ENCODE peak calls at places on chromosomes 1 and 21, in five cellular contexts. A is psoas muscle, B is fibroblast of pulmonary artery, G is body of pancreas, N is mucosa of descending colon. Y is an unnamed sample.

GRCh38 chr1:229582011-229582694 is 23.6 kb upstream of the ABCB10 start:
- DNase-seq in A (peak; percentile 43), B (peak; percentile 28), G (peak; percentile 63), N (no peak), Y (no peak)

GRCh38 chr21:36704958-36705678 is 6.2 kb downstream of the SIM2 start:
- DNase-seq in A (no peak), B (no peak), G (no peak), N (no peak), Y (no peak)

GRCh38 chr1:70778056-70778762 is 269.4 kb downstream of the PTGER3 start:
- DNase-seq in A (no peak), B (no peak), G (no peak), N (no peak), Y (no peak)

GRCh38 chr1:51981555-51981954 is 8.9 kb downstream of the RAB3B start:
- DNase-seq in A (no peak), B (no peak), G (no peak), N (no peak), Y (no peak)

GRCh38 chr1:43878854-43879253 is 54.7 kb upstream of the ARTN start:
- DNase-seq in A (no peak), B (no peak), G (no peak), N (no peak), Y (no peak)

GRCh38 chr1:44785027-44785376 is 3.0 kb downstream of the BEST4 start:
- DNase-seq in A (no peak), B (no peak), G (no peak), N (no peak), Y (no peak)

GRCh38 chr1:17929224-17929623 is 174.1 kb downstream of the ACTL8 start:
- DNase-seq in A (no peak), B (no peak), G (no peak), N (no peak), Y (no peak)

GRCh38 chr1:203512830-203513578 is 19.1 kb downstream of the OPTC start:
- DNase-seq in A (peak; percentile 56), B (peak; percentile 92), G (no peak), N (no peak), Y (peak; percentile 38)

GRCh38 chr1:2632561-2633361 is at the start of gene MMEL1:
- DNase-seq in A (no peak), B (no peak), G (no peak), N (peak; percentile 61), Y (no peak)

GRCh38 chr21:44405091-44405947 is 50.0 kb upstream of the LRRC3 start:
- DNase-seq in A (no peak), B (no peak), G (peak; percentile 7), N (no peak), Y (no peak)

GRCh38 chr21:46205766-46206162 is 21.5 kb upstream of the SPATC1L start:
- DNase-seq in A (peak; percentile 1), B (no peak), G (no peak), N (no peak), Y (no peak)

GRCh38 chr1:233113009-233113712 is 162.8 kb downstream of the NTPCR start:
- DNase-seq in A (peak; percentile 77), B (peak; percentile 100), G (peak; percentile 35), N (peak; percentile 50), Y (no peak)

GRCh38 chr1:181479137-181479745 is 4.1 kb upstream of the CACNA1E start:
- DNase-seq in A (peak; percentile 24), B (peak; percentile 73), G (peak; percentile 55), N (peak; percentile 71), Y (peak; percentile 15)

GRCh38 chr1:220011620-220012019 is 34.7 kb downstream of the EPRS1 start:
- DNase-seq in A (no peak), B (no peak), G (no peak), N (no peak), Y (no peak)

GRCh38 chr1:91801496-91802115 is 84.3 kb downstream of the TGFBR3 start:
- DNase-seq in A (no peak), B (no peak), G (no peak), N (no peak), Y (no peak)

GRCh38 chr1:117753232-117753631 is 147.4 kb downstream of the TENT5C start:
- DNase-seq in A (no peak), B (no peak), G (no peak), N (peak; percentile 26), Y (no peak)

GRCh38 chr1:54177726-54178125 is 22.1 kb downstream of the CYB5RL start:
- DNase-seq in A (no peak), B (no peak), G (no peak), N (no peak), Y (no peak)

GRCh38 chr1:219834247-219834917 is 94.0 kb downstream of the SLC30A10 start:
- DNase-seq in A (no peak), B (no peak), G (no peak), N (no peak), Y (no peak)

GRCh38 chr1:171754381-171754705 is 12.5 kb upstream of the VAMP4 start:
- DNase-seq in A (no peak), B (peak; percentile 43), G (no peak), N (no peak), Y (no peak)

GRCh38 chr1:155261888-155262673 is at the start of gene SCAMP3:
- DNase-seq in A (peak; percentile 94), B (peak; percentile 99), G (peak; percentile 96), N (peak; percentile 97), Y (peak; percentile 84)

GRCh38 chr21:31282095-31282709 is 61.9 kb downstream of the TIAM1 start:
- DNase-seq in A (peak; percentile 15), B (peak; percentile 97), G (no peak), N (peak; percentile 24), Y (no peak)

GRCh38 chr1:221663321-221663720 is 78.6 kb downstream of the DUSP10 start:
- DNase-seq in A (no peak), B (peak; percentile 74), G (no peak), N (no peak), Y (no peak)

GRCh38 chr1:40059960-40060337 is 19.4 kb downstream of the CAP1 start:
- DNase-seq in A (no peak), B (peak; percentile 27), G (no peak), N (no peak), Y (no peak)

GRCh38 chr1:923991-924618 is 382 bp downstream of the SAMD11 start:
- DNase-seq in A (no peak), B (no peak), G (no peak), N (no peak), Y (no peak)
- H3K4me3 ChIP-seq in A (peak overlapping the region; percentile 61), B (no peak overlapping the region), G (no peak overlapping the region), N (no peak overlapping the region), Y (no peak overlapping the region)

GRCh38 chr1:20151906-20152598 is 12.9 kb downstream of the PLA2G2F start:
- DNase-seq in A (peak; percentile 84), B (peak; percentile 76), G (peak; percentile 83), N (peak; percentile 84), Y (peak; percentile 71)
- H3K4me3 ChIP-seq in A (peak overlapping the region; percentile 49), B (peak overlapping the region; percentile 37), G (no peak overlapping the region), N (no peak overlapping the region), Y (peak overlapping the region; percentile 55)

DNA sequence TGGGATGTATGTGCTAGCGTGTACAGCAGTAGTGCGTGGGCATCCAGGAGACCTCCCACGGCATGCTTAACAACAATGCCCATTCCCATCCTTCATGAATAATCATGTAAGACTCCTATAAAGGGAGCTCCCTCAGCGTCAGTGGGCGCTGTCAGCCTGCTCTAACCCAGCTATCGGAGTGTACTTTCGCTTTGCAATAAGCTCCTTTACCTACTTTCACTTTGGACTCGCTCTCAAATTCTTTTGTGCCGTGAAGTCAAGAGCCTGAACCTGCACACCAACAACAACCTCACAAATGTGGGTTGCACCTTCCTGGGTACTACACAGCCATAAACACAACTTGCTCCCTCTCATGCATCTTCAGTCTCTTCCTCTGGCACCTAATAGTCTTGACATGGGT is 114.8 kb upstream of the PAXBP1 start:
- DNase-seq in A (no peak), B (no peak), G (no peak), N (no peak), Y (peak; percentile 20)
- H3K4me3 ChIP-seq in A (no peak overlapping the region), B (no peak overlapping the region), G (no peak overlapping the region), N (no peak overlapping the region), Y (peak overlapping the region; percentile 62)

GRCh38 chr1:108862698-108863477 is 6.0 kb upstream of the AKNAD1 start:
- DNase-seq in A (no peak), B (no peak), G (no peak), N (no peak), Y (no peak)
- H3K4me3 ChIP-seq in A (no peak overlapping the region), B (no peak overlapping the region), G (no peak overlapping the region), N (no peak overlapping the region), Y (no peak overlapping the region)

GRCh38 chr1:244836598-244836997 is 1.1 kb downstream of the COX20 start:
- DNase-seq in A (no peak), B (no peak), G (no peak), N (no peak), Y (no peak)

GRCh38 chr1:244836135-244836521 is 670 bp downstream of the COX20 start:
- DNase-seq in A (no peak), B (peak; percentile 41), G (no peak), N (no peak), Y (no peak)

GRCh38 chr1:244833734-244834595 is 1.5 kb upstream of the COX20 start:
- DNase-seq in A (peak; percentile 55), B (peak; percentile 77), G (peak; percentile 65), N (peak; percentile 76), Y (peak; percentile 38)

GRCh38 chr1:244834596-244835275 is 722 bp upstream of the COX20 start:
- DNase-seq in A (no peak), B (peak; percentile 95), G (peak; percentile 79), N (peak; percentile 90), Y (peak; percentile 95)

DNA sequence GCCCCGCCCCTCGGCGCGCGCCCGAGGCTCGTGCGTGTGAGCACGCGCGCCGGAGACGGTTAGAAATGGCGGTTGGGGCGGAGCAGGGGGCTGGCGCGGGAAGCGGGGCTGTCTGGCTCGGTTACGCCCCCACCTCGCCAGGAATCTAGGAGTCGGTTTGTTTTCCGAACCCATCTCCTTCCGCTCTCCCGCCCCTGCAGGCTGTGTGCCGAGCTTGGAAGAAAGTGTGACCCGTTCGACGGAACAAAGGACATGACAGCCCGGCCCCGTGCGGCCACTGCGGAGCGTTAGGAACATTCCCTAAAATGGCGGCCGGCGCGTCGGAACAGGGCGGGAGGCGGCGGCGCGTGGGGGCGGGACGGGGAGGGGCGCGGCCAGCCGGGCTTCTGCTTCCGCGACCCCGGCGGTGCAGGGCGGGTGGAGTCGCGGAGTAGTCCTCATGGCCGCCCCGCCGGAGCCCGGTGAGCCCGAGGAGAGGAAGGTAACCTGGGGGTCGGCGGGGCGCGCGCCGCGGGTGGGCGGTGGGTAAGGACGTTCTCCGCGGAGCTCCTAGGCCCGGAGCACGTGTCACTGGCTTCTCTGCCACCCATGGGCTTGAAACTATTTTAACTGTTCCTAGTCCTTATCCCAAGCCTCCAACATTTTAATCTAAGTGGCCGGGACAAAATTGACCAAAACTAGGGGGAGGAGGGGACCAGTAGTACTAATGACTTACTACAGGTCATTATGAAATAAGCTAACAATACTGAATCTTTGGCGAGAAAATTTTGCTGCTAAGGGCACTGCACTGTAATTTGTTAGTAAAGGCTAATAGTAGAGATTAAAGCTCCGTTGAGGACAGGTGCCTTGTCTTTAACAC is at the start of gene COX20:
- DNase-seq in A (peak; percentile 92), B (peak; percentile 90), G (peak; percentile 87), N (peak; percentile 95), Y (peak; percentile 91)
- H3K4me3 ChIP-seq in A (peak within 1 kb of the TSS; percentile 89), B (peak within 1 kb of the TSS; percentile 62), G (peak within 1 kb of the TSS; percentile 41), N (peak within 1 kb of the TSS; percentile 56), Y (peak within 1 kb of the TSS; percentile 96)

GRCh38 chr1:27601321-27601770 is 2.6 kb downstream of the AHDC1 start:
- DNase-seq in A (no peak), B (no peak), G (no peak), N (no peak), Y (no peak)
- H3K4me3 ChIP-seq in A (peak overlapping the region; percentile 99), B (peak overlapping the region; percentile 92), G (no peak overlapping the region), N (no peak overlapping the region), Y (no peak overlapping the region)

GRCh38 chr1:86823821-86824500 is 90.0 kb downstream of the SELENOF start:
- DNase-seq in A (no peak), B (no peak), G (no peak), N (no peak), Y (no peak)
- H3K4me3 ChIP-seq in A (no peak overlapping the region), B (no peak overlapping the region), G (no peak overlapping the region), N (no peak overlapping the region), Y (no peak overlapping the region)

GRCh38 chr1:209584186-209584776 is 767 bp downstream of the CAMK1G start:
- DNase-seq in A (no peak), B (no peak), G (no peak), N (no peak), Y (no peak)
- H3K4me3 ChIP-seq in A (no peak overlapping the region), B (peak overlapping the region; percentile 24), G (no peak overlapping the region), N (no peak overlapping the region), Y (no peak overlapping the region)